ENCODE peak calls at places on chromosomes 4 and X, in ten cellular contexts. Z is iPS DF 6.9; A is BE2C; W is PC-3; P is adipocyte; E is lower lobe of right lung; L is aorta; O is HCT116; B is CD8-positive, alpha-beta memory T cell; D is H1. Q is an unnamed sample. For H3K4me1, the result is how much of the 10 kb centered on the place peaks cover.

GRCh38 chrX:106901341-106901740 is 1.8 kb downstream of the RIPPLY1 start:
- DNase-seq in A (no peak), Z (no peak), O (no peak), L (no peak), W (no peak), B (no peak), P (no peak), E (no peak), D (no peak), Q (no peak)

GRCh38 chr4:163607292-163607691 is 112.8 kb downstream of the TMA16 start:
- DNase-seq in L (no peak), W (no peak), A (no peak), P (no peak), Z (no peak), D (no peak), B (no peak), O (no peak), E (no peak), Q (no peak)

GRCh38 chr4:55183926-55184599 is 58.7 kb upstream of the KDR start:
- DNase-seq in Z (no peak), O (peak), P (peak), L (no peak), D (no peak), W (peak), E (no peak), A (no peak), B (no peak), Q (no peak)

GRCh38 chrX:105822138-105823091 is at the start of gene NRK:
- DNase-seq in E (no peak), W (no peak), O (no peak), A (no peak), D (peak), P (peak), L (peak), B (no peak), Z (no peak), Q (no peak)

GRCh38 chr4:141458501-141458900 is 177.9 kb upstream of the IL15 start:
- DNase-seq in D (no peak), L (no peak), P (no peak), A (peak), O (no peak), E (no peak), Z (no peak), B (no peak), W (peak), Q (no peak)

GRCh38 chr4:152983774-152984411 is 47.8 kb downstream of the FHDC1 start:
- DNase-seq in O (no peak), D (no peak), Z (no peak), P (no peak), E (no peak), A (no peak), L (no peak), B (no peak), W (peak), Q (no peak)

GRCh38 chrX:100477949-100478348 is 67.9 kb upstream of the PCDH19 start:
- DNase-seq in B (no peak), P (no peak), W (no peak), A (no peak), Z (no peak), E (no peak), D (no peak), L (no peak), O (no peak), Q (no peak)

GRCh38 chrX:55750256-55750655 is 32.7 kb downstream of the RRAGB start:
- DNase-seq in B (no peak), O (no peak), E (no peak), L (no peak), A (no peak), P (no peak), Z (no peak), D (no peak), W (no peak), Q (no peak)

GRCh38 chr4:38354421-38354820 is 309.6 kb upstream of the KLF3 start:
- DNase-seq in L (no peak), E (no peak), Z (no peak), D (no peak), B (no peak), O (no peak), W (no peak), P (no peak), A (no peak), Q (no peak)

GRCh38 chrX:29687687-29688086 is 527.7 kb upstream of the MAGEB2 start:
- DNase-seq in O (no peak), P (peak), L (no peak), D (no peak), W (peak), A (no peak), B (no peak), E (no peak), Z (no peak), Q (no peak)

GRCh38 chrX:51614353-51614752 is 4.4 kb downstream of the CENPVL3 start:
- DNase-seq in D (peak), E (no peak), L (no peak), A (peak), W (peak), Z (no peak), B (no peak), O (peak), P (peak), Q (peak)

GRCh38 chr4:26238782-26239647 is 81.8 kb upstream of the RBPJ start:
- DNase-seq in E (no peak), P (peak), A (no peak), B (no peak), Z (no peak), W (peak), O (no peak), D (no peak), L (no peak), Q (no peak)

GRCh38 chr4:105129286-105129685 is 17.4 kb upstream of the TET2 start:
- DNase-seq in L (no peak), P (peak), B (no peak), Z (no peak), E (no peak), W (no peak), A (no peak), D (no peak), O (no peak), Q (no peak)

GRCh38 chr4:81565137-81565870 is 93.6 kb upstream of the RASGEF1B start:
- DNase-seq in O (no peak), B (no peak), P (peak), D (no peak), Z (no peak), W (peak), E (peak), A (no peak), L (peak), Q (no peak)

GRCh38 chr4:82601242-82602015 is 39.6 kb upstream of the TMEM150C start:
- DNase-seq in D (no peak), P (peak), W (no peak), A (no peak), E (no peak), O (no peak), Z (no peak), B (no peak), L (no peak), Q (no peak)

GRCh38 chr4:125331116-125331515 is 16.4 kb downstream of the FAT4 start:
- DNase-seq in L (no peak), P (no peak), Z (no peak), O (no peak), A (no peak), D (no peak), B (no peak), E (no peak), W (no peak), Q (no peak)

GRCh38 chrX:46678232-46678631 is 80.7 kb downstream of the SLC9A7 start:
- DNase-seq in E (no peak), O (no peak), Z (no peak), P (no peak), D (no peak), B (no peak), W (no peak), L (no peak), A (no peak), Q (no peak)

GRCh38 chr4:156505341-156505955 is 466.2 kb downstream of the PDGFC start:
- DNase-seq in Z (no peak), D (peak), O (no peak), B (no peak), W (no peak), E (no peak), P (no peak), L (no peak), A (no peak), Q (peak)

GRCh38 chr4:115332078-115332477 is 218.7 kb upstream of the NDST4 start:
- DNase-seq in E (no peak), D (no peak), Z (no peak), O (no peak), L (no peak), B (no peak), W (no peak), P (no peak), A (no peak), Q (no peak)
- H3K4me1 ChIP-seq in E (under half), D (under half), Z (under half), O (under half), L (under half), B (under half), W (under half), P (under half), A (under half), Q (under half)

DNA sequence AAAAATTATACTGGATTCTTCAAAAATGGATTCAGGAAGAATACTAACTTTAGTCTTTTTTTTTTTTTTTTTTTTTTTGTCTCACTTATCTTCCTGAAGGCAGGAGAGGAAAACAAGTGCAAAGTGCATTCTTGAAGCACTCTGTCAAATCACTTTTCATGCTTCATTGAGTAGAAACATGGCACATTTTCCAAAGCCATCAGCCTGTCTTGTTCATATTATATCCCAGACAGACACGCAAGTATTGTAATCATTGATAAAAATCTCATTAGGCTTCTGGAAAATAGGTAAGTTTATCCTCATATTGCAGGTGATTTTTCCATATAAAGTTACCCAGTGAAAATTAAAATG is 1.3 kb downstream of the BBS12 start:
- DNase-seq in Z (no peak), D (no peak), B (no peak), E (no peak), O (no peak), A (no peak), L (no peak), P (no peak), W (no peak), Q (no peak)
- H3K4me3 ChIP-seq in Z (no peak), D (peak), B (peak), E (peak), O (peak), A (peak), L (no peak), P (peak), W (peak), Q (no peak)

DNA sequence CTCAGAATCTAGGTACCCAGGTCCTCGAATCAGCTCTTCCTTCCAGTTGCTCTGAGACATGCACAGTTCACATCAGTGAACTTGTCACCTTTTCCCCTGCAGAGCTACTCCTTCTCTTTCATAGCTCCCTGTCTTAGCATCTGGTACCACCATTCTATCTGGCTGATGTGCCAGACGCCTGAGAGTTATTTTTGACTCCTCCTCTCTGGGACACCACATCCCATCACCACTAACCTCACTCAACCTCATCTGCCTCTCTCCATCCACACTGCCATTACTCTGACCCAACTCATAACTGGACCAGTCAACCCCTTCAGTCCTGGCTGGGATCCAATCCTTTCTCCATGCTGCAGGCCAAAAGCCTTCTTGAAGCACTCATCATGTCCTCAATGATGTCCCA is 44.5 kb downstream of the SLC2A9 start:
- DNase-seq in P (no peak), E (no peak), D (no peak), A (no peak), L (no peak), O (no peak), W (no peak), Z (no peak), B (no peak), Q (no peak)
- H3K4me1 ChIP-seq in P (under half), E (under half), D (under half), A (under half), L (under half), O (under half), W (under half), Z (under half), B (under half), Q (under half)

GRCh38 chr4:13143704-13144103 is 340.4 kb downstream of the RAB28 start:
- DNase-seq in A (no peak), O (no peak), P (no peak), D (no peak), L (no peak), E (no peak), W (no peak), B (no peak), Z (no peak), Q (no peak)
- H3K4me3 ChIP-seq in A (no peak), O (no peak), P (no peak), D (no peak), L (no peak), E (no peak), W (no peak), B (no peak), Z (no peak), Q (no peak)

GRCh38 chrX:118525146-118525725 is 29.6 kb downstream of the DOCK11 start:
- DNase-seq in L (no peak), P (no peak), A (no peak), O (no peak), Z (no peak), W (no peak), D (no peak), B (no peak), E (no peak), Q (no peak)

GRCh38 chrX:118526149-118526548 is 30.5 kb downstream of the DOCK11 start:
- DNase-seq in E (no peak), L (no peak), O (no peak), Z (no peak), B (no peak), P (no peak), D (no peak), W (no peak), A (peak), Q (no peak)

GRCh38 chrX:118522230-118522926 is 26.8 kb downstream of the DOCK11 start:
- DNase-seq in W (no peak), Z (no peak), P (no peak), L (no peak), D (no peak), A (no peak), B (no peak), O (no peak), E (no peak), Q (no peak)

GRCh38 chrX:118523920-118524319 is 28.3 kb downstream of the DOCK11 start:
- DNase-seq in E (no peak), W (no peak), A (no peak), Z (no peak), P (no peak), O (no peak), B (peak), D (no peak), L (no peak), Q (no peak)

GRCh38 chrX:118524344-118524743 is 28.7 kb downstream of the DOCK11 start:
- DNase-seq in A (no peak), L (no peak), P (no peak), B (no peak), D (no peak), E (no peak), Z (no peak), O (no peak), W (no peak), Q (no peak)
- H3K4me1 ChIP-seq in A (under half), L (under half), P (under half), B (half or more), D (under half), E (under half), Z (under half), O (under half), W (under half), Q (under half)

GRCh38 chrX:13223868-13224555 is 95.8 kb downstream of the ATXN3L start:
- DNase-seq in O (peak), P (peak), Z (no peak), E (no peak), A (no peak), L (no peak), B (no peak), D (no peak), W (peak), Q (no peak)
- H3K4me3 ChIP-seq in O (no peak), P (no peak), Z (no peak), E (no peak), A (no peak), L (no peak), B (no peak), D (no peak), W (no peak), Q (no peak)

DNA sequence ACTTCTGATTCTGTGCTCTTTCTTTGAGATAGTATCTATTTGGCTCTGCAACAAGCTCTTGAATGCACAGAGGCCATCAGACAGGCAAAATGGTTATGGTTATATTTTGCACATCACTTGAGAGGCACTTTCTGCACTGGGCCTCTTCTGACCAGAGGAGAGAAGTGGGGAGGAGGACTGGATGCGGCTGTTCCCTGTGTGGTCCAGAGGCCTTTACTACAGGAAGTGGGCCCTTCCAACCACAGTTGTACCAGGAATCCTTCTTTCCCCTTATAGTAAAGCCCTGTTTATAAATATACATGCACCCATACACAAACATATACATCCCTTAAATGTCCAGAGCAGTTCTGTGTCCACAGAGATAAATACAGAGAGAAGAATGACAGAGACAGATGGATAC is 182.7 kb upstream of the HHIP start:
- DNase-seq in O (no peak), W (no peak), Z (no peak), B (no peak), P (no peak), D (no peak), L (no peak), E (no peak), A (no peak), Q (no peak)
- H3K4me1 ChIP-seq in O (under half), W (under half), Z (under half), B (under half), P (under half), D (under half), L (under half), E (under half), A (under half), Q (under half)

GRCh38 chrX:70434914-70435586 is 9.6 kb upstream of the DLG3 start:
- DNase-seq in E (no peak), A (no peak), W (no peak), O (no peak), P (no peak), L (peak), B (peak), Z (no peak), D (no peak), Q (no peak)

GRCh38 chrX:70433848-70434351 is 10.7 kb upstream of the DLG3 start:
- DNase-seq in B (peak), L (peak), A (peak), P (peak), E (peak), O (peak), Z (no peak), D (peak), W (peak), Q (no peak)

GRCh38 chrX:70432936-70433847 is 10.1 kb downstream of the GDPD2 start:
- DNase-seq in E (no peak), B (no peak), O (no peak), D (no peak), W (no peak), L (no peak), P (no peak), Z (no peak), A (no peak), Q (no peak)

GRCh38 chrX:70436380-70436779 is 8.3 kb upstream of the DLG3 start:
- DNase-seq in L (no peak), D (peak), E (no peak), Z (no peak), B (no peak), W (no peak), A (peak), O (no peak), P (no peak), Q (no peak)

DNA sequence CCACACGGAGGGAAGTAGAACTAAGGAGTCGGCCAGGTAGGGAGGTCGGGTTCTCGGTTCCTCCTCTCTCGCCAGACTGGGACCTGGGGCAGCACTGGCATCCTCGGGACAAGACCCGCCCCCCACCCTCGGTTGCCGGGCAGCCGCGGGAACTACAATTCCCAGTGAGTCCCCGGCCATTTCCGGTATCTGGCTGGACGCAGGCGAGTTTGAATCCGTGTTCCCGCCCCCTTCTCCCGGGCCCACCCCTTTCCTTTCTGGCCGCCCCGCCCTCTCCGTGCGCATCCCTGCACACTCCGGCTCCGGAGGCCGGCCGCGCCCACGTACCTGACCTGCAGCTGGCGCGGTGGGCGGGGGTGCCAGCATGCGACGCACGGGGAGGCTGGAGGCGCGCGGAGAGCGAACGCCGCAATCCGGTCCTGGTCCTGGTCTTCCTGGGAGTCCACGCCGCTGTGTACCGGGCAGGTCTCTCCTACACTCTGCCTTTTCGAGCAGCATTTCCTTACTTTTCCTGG is 10.2 kb upstream of the DLG3 start:
- DNase-seq in L (peak), D (peak), E (peak), W (peak), B (peak), Z (no peak), A (peak), O (peak), P (peak), Q (no peak)
- H3K4me3 ChIP-seq in L (peak), D (peak), E (peak), W (peak), B (peak), Z (peak), A (peak), O (peak), P (peak), Q (peak)

DNA sequence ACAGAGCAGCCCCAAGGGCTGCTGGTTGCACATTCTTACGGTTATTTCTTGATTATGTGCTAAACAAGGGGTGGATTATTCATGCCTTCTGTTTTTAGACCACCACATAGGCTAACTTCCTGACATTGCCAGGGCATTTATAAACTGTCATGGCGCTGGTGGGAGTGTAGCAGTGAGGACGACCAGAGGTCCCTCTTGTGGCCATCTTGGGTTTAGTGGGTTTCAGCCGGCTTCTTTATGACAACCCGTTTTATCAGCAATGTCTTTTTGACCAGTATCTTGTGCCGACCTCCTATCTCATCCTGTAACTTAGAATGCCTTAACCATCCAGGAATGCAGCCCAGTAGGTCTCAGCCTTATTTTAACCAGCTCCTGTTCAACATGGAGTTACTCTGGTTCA is 212.4 kb upstream of the GRID2 start:
- DNase-seq in Z (peak), L (no peak), B (no peak), P (no peak), O (no peak), D (peak), A (peak), E (no peak), W (peak), Q (no peak)
- H3K4me1 ChIP-seq in Z (under half), L (under half), B (under half), P (under half), O (under half), D (under half), A (under half), E (under half), W (under half), Q (under half)

GRCh38 chr4:71229477-71230257 is 109.2 kb upstream of the SLC4A4 start:
- DNase-seq in O (peak), L (no peak), E (no peak), W (peak), D (no peak), P (peak), A (peak), B (no peak), Z (no peak), Q (peak)
- H3K4me3 ChIP-seq in O (no peak), L (no peak), E (no peak), W (peak), D (no peak), P (no peak), A (no peak), B (no peak), Z (no peak), Q (no peak)

Q was measured in NT2/D1.